ENCODE peak calls at places on chromosomes 6 and 20, in five cellular contexts. X is NT2/D1, K is hypothalamus, Z is CMK, A is fibroblast of mammary gland. F is an unnamed sample.

GRCh38 chr6:139149383-139149782 is 14.5 kb downstream of the HECA start:
- DNase-seq in Z (no peak), A (peak), K (no peak), X (no peak), F (no peak)

GRCh38 chr6:140909620-140910019 is 1223.1 kb upstream of the GJE1 start:
- DNase-seq in X (no peak), A (peak), Z (no peak), K (no peak), F (no peak)

GRCh38 chr6:7541175-7542064 is at the start of gene DSP:
- DNase-seq in Z (no peak), K (no peak), A (no peak), X (no peak), F (no peak)

GRCh38 chr6:13605634-13606033 is 9.5 kb upstream of the NOL7 start:
- DNase-seq in A (no peak), K (no peak), X (no peak), Z (no peak), F (no peak)

GRCh38 chr6:90186637-90187361 is 109.8 kb downstream of the BACH2 start:
- DNase-seq in K (no peak), A (no peak), Z (no peak), X (no peak), F (no peak)

GRCh38 chr20:40813708-40814327 is 124.8 kb upstream of the MAFB start:
- DNase-seq in K (no peak), X (no peak), A (no peak), Z (no peak), F (no peak)

GRCh38 chr6:145017516-145017915 is 717.8 kb downstream of the EPM2A start:
- DNase-seq in Z (no peak), K (no peak), A (peak), X (no peak), F (no peak)

GRCh38 chr6:36856277-36856676 is 17.0 kb upstream of the CPNE5 start:
- DNase-seq in X (no peak), Z (no peak), K (no peak), A (no peak), F (no peak)

GRCh38 chr6:163897669-163898068 is 483.2 kb downstream of the QKI start:
- DNase-seq in A (peak), K (no peak), X (no peak), Z (no peak), F (no peak)

GRCh38 chr6:43803055-43803782 is 33.2 kb downstream of the VEGFA start:
- DNase-seq in K (no peak), Z (no peak), X (no peak), A (peak), F (no peak)

GRCh38 chr6:7155871-7156579 is 48.3 kb downstream of the RREB1 start:
- DNase-seq in A (no peak), K (no peak), Z (no peak), X (no peak), F (no peak)

GRCh38 chr6:2688416-2689064 is 62.2 kb downstream of the MYLK4 start:
- DNase-seq in X (no peak), K (no peak), A (peak), Z (no peak), F (no peak)

GRCh38 chr20:44624743-44625271 is 26.7 kb downstream of the ADA start:
- DNase-seq in K (no peak), Z (no peak), A (no peak), X (no peak), F (no peak)

GRCh38 chr6:126548301-126548700 is 208.4 kb downstream of the CENPW start:
- DNase-seq in A (peak), Z (no peak), K (no peak), X (no peak), F (no peak)

GRCh38 chr6:156910011-156910334 is 132.8 kb downstream of the ARID1B start:
- DNase-seq in X (no peak), Z (no peak), A (no peak), K (no peak), F (no peak)

GRCh38 chr20:11676618-11677289 is 240.9 kb upstream of the BTBD3 start:
- DNase-seq in A (peak), X (peak), Z (peak), K (no peak), F (peak)

GRCh38 chr6:158069800-158070195 is 88.1 kb downstream of the SYNJ2 start:
- DNase-seq in A (peak), Z (no peak), K (no peak), X (no peak), F (no peak)